ENCODE peak calls at places on chromosomes 4 and X, in four cellular contexts. W is HFFc6, I is bronchial epithelial cell, R is left lung. D is an unnamed sample.

GRCh38 chrX:19152762-19153161 is 30.5 kb upstream of the ADGRG2 start:
- DNase-seq in W (no peak), I (peak; percentile 74), R (no peak), D (no peak)

GRCh38 chrX:17405225-17405969 is 30.4 kb downstream of the NHS start:
- DNase-seq in W (peak; percentile 61), I (peak; percentile 93), R (no peak), D (peak; percentile 47)

GRCh38 chr4:26343041-26343403 is 22.2 kb downstream of the RBPJ start:
- DNase-seq in W (peak; percentile 28), I (peak; percentile 38), R (no peak), D (no peak)

GRCh38 chrX:153933751-153934472 is 925 bp downstream of the NAA10 start:
- DNase-seq in W (peak; percentile 41), I (peak; percentile 17), R (no peak), D (peak; percentile 41)

GRCh38 chrX:20591246-20591645 is 324.5 kb upstream of the RPS6KA3 start:
- DNase-seq in W (no peak), I (no peak), R (no peak), D (no peak)

GRCh38 chr4:20084488-20084887 is 167.2 kb upstream of the SLIT2 start:
- DNase-seq in W (no peak), I (no peak), R (no peak), D (no peak)

GRCh38 chr4:80101086-80101767 is 28.2 kb upstream of the ANTXR2 start:
- DNase-seq in W (no peak), I (peak; percentile 46), R (no peak), D (no peak)

GRCh38 chr4:143046906-143047305 is 137.8 kb upstream of the USP38 start:
- DNase-seq in W (no peak), I (no peak), R (no peak), D (no peak)

GRCh38 chrX:11412715-11413623 is 119.8 kb downstream of the AMELX start:
- DNase-seq in W (no peak), I (no peak), R (no peak), D (no peak)

GRCh38 chr4:113976937-113977855 is 2.3 kb downstream of the ARSJ start:
- DNase-seq in W (peak; percentile 10), I (peak; percentile 41), R (no peak), D (no peak)

GRCh38 chrX:54615109-54615508 is 85.1 kb downstream of the GNL3L start:
- DNase-seq in W (no peak), I (no peak), R (no peak), D (no peak)

GRCh38 chr4:2797545-2798305 is 4.8 kb downstream of the SH3BP2 start:
- DNase-seq in W (no peak), I (no peak), R (no peak), D (no peak)

GRCh38 chr4:180394730-180395129 is 1848.5 kb upstream of the TENM3 start:
- DNase-seq in W (no peak), I (no peak), R (no peak), D (no peak)

GRCh38 chr4:184287697-184288255 is 70.1 kb upstream of the ENPP6 start:
- DNase-seq in W (peak; percentile 15), I (peak; percentile 69), R (peak; percentile 77), D (no peak)

GRCh38 chr4:55069248-55069647 is 56.1 kb downstream of the KDR start:
- DNase-seq in W (no peak), I (no peak), R (no peak), D (no peak)

GRCh38 chr4:73053974-73054480 is 15.5 kb downstream of the COX18 start:
- DNase-seq in W (no peak), I (no peak), R (no peak), D (no peak)

GRCh38 chrX:57821703-57822375 is 88.4 kb downstream of the ZXDA start:
- DNase-seq in W (peak; percentile 47), I (peak; percentile 40), R (no peak), D (peak; percentile 39)

GRCh38 chr4:125115941-125116340 is 198.8 kb upstream of the FAT4 start:
- DNase-seq in W (peak; percentile 77), I (peak; percentile 76), R (no peak), D (peak; percentile 74)

GRCh38 chr4:139853309-139853708 is 187.7 kb downstream of the MGST2 start:
- DNase-seq in W (no peak), I (no peak), R (no peak), D (no peak)

GRCh38 chrX:103845165-103845653 is 13.2 kb upstream of the RAB9B start:
- DNase-seq in W (peak; percentile 76), I (peak; percentile 60), R (peak; percentile 50), D (peak; percentile 56)

GRCh38 chr4:153113061-153113837 is 91.0 kb upstream of the TRIM2 start:
- DNase-seq in W (no peak), I (no peak), R (no peak), D (no peak)

GRCh38 chrX:135425026-135425425 is 3.3 kb downstream of the SMIM10L2A start:
- DNase-seq in W (no peak), I (no peak), R (no peak), D (no peak)

GRCh38 chrX:136662976-136663375 is 15.0 kb downstream of the CD40LG start:
- DNase-seq in W (no peak), I (no peak), R (no peak), D (no peak)

GRCh38 chr4:73726000-73726399 is 14.4 kb upstream of the CXCL8 start:
- DNase-seq in W (peak; percentile 86), I (peak; percentile 94), R (no peak), D (peak; percentile 80)

GRCh38 chr4:73673286-73673685 is 53.0 kb upstream of the RASSF6 start:
- DNase-seq in W (no peak), I (peak; percentile 77), R (no peak), D (no peak)

GRCh38 chr4:144787365-144788263 is 141.7 kb downstream of the HHIP start:
- DNase-seq in W (peak; percentile 21), I (peak; percentile 54), R (no peak), D (no peak)

GRCh38 chr4:76377481-76377901 is 43.5 kb downstream of the CCDC158 start:
- DNase-seq in W (no peak), I (no peak), R (no peak), D (no peak)

GRCh38 chr4:1500966-1501753 is 94.9 kb upstream of the NKX1-1 start:
- DNase-seq in W (no peak), I (no peak), R (peak; percentile 17), D (no peak)

GRCh38 chr4:24121395-24122175 is 231.7 kb upstream of the PPARGC1A start:
- DNase-seq in W (no peak), I (no peak), R (no peak), D (no peak)

GRCh38 chr4:79176351-79176750 is 149.5 kb downstream of the NAA11 start:
- DNase-seq in W (no peak), I (no peak), R (no peak), D (no peak)

GRCh38 chr4:55817691-55818090 is 1.9 kb upstream of the EXOC1L start:
- DNase-seq in W (no peak), I (no peak), R (no peak), D (no peak)

GRCh38 chrX:129230850-129231512 is 292.3 kb downstream of the SMARCA1 start:
- DNase-seq in W (no peak), I (no peak), R (no peak), D (no peak)

GRCh38 chrX:132001127-132001526 is 22.0 kb upstream of the STK26 start:
- DNase-seq in W (no peak), I (peak; percentile 90), R (no peak), D (no peak)

GRCh38 chr4:74365761-74366160 is 816 bp downstream of the EREG start:
- DNase-seq in W (peak; percentile 20), I (no peak), R (peak; percentile 30), D (no peak)

GRCh38 chr4:107379054-107379869 is 340.8 kb downstream of the PAPSS1 start:
- DNase-seq in W (peak; percentile 54), I (peak; percentile 60), R (no peak), D (peak; percentile 48)

GRCh38 chr4:39043697-39044363 is 11.6 kb upstream of the TMEM156 start:
- DNase-seq in W (peak; percentile 44), I (peak; percentile 52), R (no peak), D (no peak)

GRCh38 chr4:112860731-112861377 is 188.6 kb upstream of the ANK2 start:
- DNase-seq in W (no peak), I (no peak), R (no peak), D (no peak)

D was measured in HCEC 1CT.